ENCODE peak calls at places on chromosomes 6 and 20, in four cellular contexts. U is activated CD4-positive, CD25-positive, alpha-beta regulatory T cell; E is choroid plexus epithelial cell; Y is EH. M is an unnamed sample.

GRCh38 chr6:33894438-33894837 is 90.6 kb upstream of the MLN start:
- DNase-seq in E (peak; percentile 21), Y (peak; percentile 73), U (no peak), M (no peak)

GRCh38 chr6:69022991-69023390 is 387.9 kb downstream of the ADGRB3 start:
- DNase-seq in Y (peak; percentile 81), E (peak; percentile 50), U (no peak), M (no peak)

GRCh38 chr20:53723621-53724020 is 130.0 kb upstream of the ZNF217 start:
- DNase-seq in E (no peak), U (no peak), Y (no peak), M (no peak)

GRCh38 chr20:38685853-38686473 is 38.3 kb upstream of the SLC32A1 start:
- DNase-seq in U (no peak), E (peak; percentile 66), Y (peak; percentile 61), M (peak; percentile 88)

GRCh38 chr6:153613719-153614455 is 425.2 kb upstream of the OPRM1 start:
- DNase-seq in U (no peak), E (no peak), Y (no peak), M (no peak)

GRCh38 chr6:87154641-87155271 is 609 bp upstream of the ZNF292 start:
- DNase-seq in E (peak; percentile 86), U (no peak), Y (peak; percentile 91), M (no peak)

GRCh38 chr20:49179368-49180277 is 8.5 kb downstream of the STAU1 start:
- DNase-seq in Y (no peak), E (no peak), U (no peak), M (no peak)

GRCh38 chr20:54144847-54145246 is 28.9 kb downstream of the CYP24A1 start:
- DNase-seq in Y (no peak), U (no peak), E (no peak), M (no peak)

GRCh38 chr6:143556529-143556928 is 45.0 kb upstream of the FUCA2 start:
- DNase-seq in U (no peak), Y (peak; percentile 99), E (peak; percentile 89), M (no peak)

GRCh38 chr6:127586372-127586771 is 9.4 kb downstream of the C6orf58 start:
- DNase-seq in E (no peak), Y (no peak), U (no peak), M (no peak)

GRCh38 chr6:158559895-158560786 is at the start of gene TMEM181:
- DNase-seq in U (peak; percentile 80), E (peak; percentile 84), Y (peak; percentile 83), M (peak; percentile 74)

GRCh38 chr20:50810063-50810462 is 15.2 kb downstream of the BCAS4 start:
- DNase-seq in U (no peak), E (no peak), Y (no peak), M (no peak)

M was measured in mesothelial cell of epicardium.